ENCODE peak calls at places on chromosomes 6 and 20, in seven cellular contexts. One of them, this sample, is unnamed.
A peak's percentile ranks its signal among the peaks of the same experiment; 100 is the strongest.

GRCh38 chr20:57698867-57699275 is 10.9 kb downstream of the PMEPA1 start:
- DNase-seq in fibroblast of pulmonary artery: peak; percentile 10
- DNase-seq in Calu3: peak; percentile 77
- DNase-seq in upper lobe of right lung: no peak
- DNase-seq in cardiac fibroblast: no peak
- DNase-seq in mucosa of descending colon: no peak
- DNase-seq in GM20000: no peak
- DNase-seq in this sample: peak; percentile 30

GRCh38 chr20:61850457-61850856 is 215.2 kb downstream of the TAF4 start:
- DNase-seq in fibroblast of pulmonary artery: no peak
- DNase-seq in Calu3: no peak
- DNase-seq in upper lobe of right lung: no peak
- DNase-seq in cardiac fibroblast: no peak
- DNase-seq in mucosa of descending colon: no peak
- DNase-seq in GM20000: no peak
- DNase-seq in this sample: no peak

GRCh38 chr6:24524801-24525200 is 30.0 kb downstream of the ALDH5A1 start:
- DNase-seq in fibroblast of pulmonary artery: peak; percentile 64
- DNase-seq in Calu3: peak; percentile 60
- DNase-seq in upper lobe of right lung: no peak
- DNase-seq in cardiac fibroblast: peak; percentile 67
- DNase-seq in mucosa of descending colon: peak; percentile 21
- DNase-seq in GM20000: peak; percentile 45
- DNase-seq in this sample: peak; percentile 35

GRCh38 chr20:20452254-20452676 is 84.4 kb downstream of the INSM1 start:
- DNase-seq in fibroblast of pulmonary artery: peak; percentile 59
- DNase-seq in Calu3: no peak
- DNase-seq in upper lobe of right lung: peak; percentile 71
- DNase-seq in cardiac fibroblast: peak; percentile 42
- DNase-seq in mucosa of descending colon: peak; percentile 32
- DNase-seq in GM20000: peak; percentile 58
- DNase-seq in this sample: peak; percentile 77

GRCh38 chr6:73369563-73369962 is at the start of gene OOEP:
- DNase-seq in fibroblast of pulmonary artery: no peak
- DNase-seq in Calu3: no peak
- DNase-seq in upper lobe of right lung: no peak
- DNase-seq in cardiac fibroblast: no peak
- DNase-seq in mucosa of descending colon: no peak
- DNase-seq in GM20000: no peak
- DNase-seq in this sample: no peak

GRCh38 chr20:48627737-48628128 is 200.1 kb downstream of the PREX1 start:
- DNase-seq in fibroblast of pulmonary artery: no peak
- DNase-seq in Calu3: no peak
- DNase-seq in upper lobe of right lung: no peak
- DNase-seq in cardiac fibroblast: no peak
- DNase-seq in mucosa of descending colon: no peak
- DNase-seq in GM20000: no peak
- DNase-seq in this sample: no peak

GRCh38 chr6:5728726-5729434 is 277.8 kb downstream of the NRN1 start:
- DNase-seq in fibroblast of pulmonary artery: peak; percentile 41
- DNase-seq in Calu3: no peak
- DNase-seq in upper lobe of right lung: peak; percentile 66
- DNase-seq in cardiac fibroblast: peak; percentile 27
- DNase-seq in mucosa of descending colon: no peak
- DNase-seq in GM20000: no peak
- DNase-seq in this sample: no peak

GRCh38 chr6:97757575-97757974 is 474.6 kb upstream of the MMS22L start:
- DNase-seq in fibroblast of pulmonary artery: no peak
- DNase-seq in Calu3: no peak
- DNase-seq in upper lobe of right lung: no peak
- DNase-seq in cardiac fibroblast: no peak
- DNase-seq in mucosa of descending colon: no peak
- DNase-seq in GM20000: no peak
- DNase-seq in this sample: no peak

GRCh38 chr6:72811971-72812421 is 190.1 kb downstream of the KCNQ5 start:
- DNase-seq in fibroblast of pulmonary artery: peak; percentile 33
- DNase-seq in Calu3: no peak
- DNase-seq in upper lobe of right lung: no peak
- DNase-seq in cardiac fibroblast: peak; percentile 23
- DNase-seq in mucosa of descending colon: no peak
- DNase-seq in GM20000: no peak
- DNase-seq in this sample: no peak

GRCh38 chr6:122736166-122736565 is 43.4 kb upstream of the FABP7 start:
- DNase-seq in fibroblast of pulmonary artery: no peak
- DNase-seq in Calu3: no peak
- DNase-seq in upper lobe of right lung: no peak
- DNase-seq in cardiac fibroblast: no peak
- DNase-seq in mucosa of descending colon: no peak
- DNase-seq in GM20000: no peak
- DNase-seq in this sample: no peak

GRCh38 chr6:40789143-40789764 is 202.1 kb upstream of the LRFN2 start:
- DNase-seq in fibroblast of pulmonary artery: no peak
- DNase-seq in Calu3: no peak
- DNase-seq in upper lobe of right lung: no peak
- DNase-seq in cardiac fibroblast: no peak
- DNase-seq in mucosa of descending colon: no peak
- DNase-seq in GM20000: peak; percentile 40
- DNase-seq in this sample: peak; percentile 66

GRCh38 chr6:38612386-38612965 is 27.3 kb downstream of the BTBD9 start:
- DNase-seq in fibroblast of pulmonary artery: peak; percentile 80
- DNase-seq in Calu3: no peak
- DNase-seq in upper lobe of right lung: no peak
- DNase-seq in cardiac fibroblast: peak; percentile 70
- DNase-seq in mucosa of descending colon: no peak
- DNase-seq in GM20000: no peak
- DNase-seq in this sample: no peak

GRCh38 chr6:8441452-8441851 is 6.1 kb upstream of the SLC35B3 start:
- DNase-seq in fibroblast of pulmonary artery: no peak
- DNase-seq in Calu3: no peak
- DNase-seq in upper lobe of right lung: no peak
- DNase-seq in cardiac fibroblast: no peak
- DNase-seq in mucosa of descending colon: no peak
- DNase-seq in GM20000: no peak
- DNase-seq in this sample: no peak

GRCh38 chr6:168111911-168112310 is 32.9 kb upstream of the FRMD1 start:
- DNase-seq in fibroblast of pulmonary artery: no peak
- DNase-seq in Calu3: no peak
- DNase-seq in upper lobe of right lung: peak; percentile 30
- DNase-seq in cardiac fibroblast: no peak
- DNase-seq in mucosa of descending colon: no peak
- DNase-seq in GM20000: no peak
- DNase-seq in this sample: no peak

GRCh38 chr6:168105813-168106660 is 27.0 kb upstream of the FRMD1 start:
- DNase-seq in fibroblast of pulmonary artery: no peak
- DNase-seq in Calu3: no peak
- DNase-seq in upper lobe of right lung: peak; percentile 47
- DNase-seq in cardiac fibroblast: no peak
- DNase-seq in mucosa of descending colon: no peak
- DNase-seq in GM20000: no peak
- DNase-seq in this sample: no peak

GRCh38 chr6:168110437-168110836 is 31.4 kb upstream of the FRMD1 start:
- DNase-seq in fibroblast of pulmonary artery: no peak
- DNase-seq in Calu3: no peak
- DNase-seq in upper lobe of right lung: no peak
- DNase-seq in cardiac fibroblast: no peak
- DNase-seq in mucosa of descending colon: no peak
- DNase-seq in GM20000: no peak
- DNase-seq in this sample: no peak

GRCh38 chr6:168107191-168107940 is 28.4 kb upstream of the FRMD1 start:
- DNase-seq in fibroblast of pulmonary artery: peak; percentile 19
- DNase-seq in Calu3: no peak
- DNase-seq in upper lobe of right lung: peak; percentile 45
- DNase-seq in cardiac fibroblast: peak; percentile 11
- DNase-seq in mucosa of descending colon: no peak
- DNase-seq in GM20000: no peak
- DNase-seq in this sample: no peak

DNA sequence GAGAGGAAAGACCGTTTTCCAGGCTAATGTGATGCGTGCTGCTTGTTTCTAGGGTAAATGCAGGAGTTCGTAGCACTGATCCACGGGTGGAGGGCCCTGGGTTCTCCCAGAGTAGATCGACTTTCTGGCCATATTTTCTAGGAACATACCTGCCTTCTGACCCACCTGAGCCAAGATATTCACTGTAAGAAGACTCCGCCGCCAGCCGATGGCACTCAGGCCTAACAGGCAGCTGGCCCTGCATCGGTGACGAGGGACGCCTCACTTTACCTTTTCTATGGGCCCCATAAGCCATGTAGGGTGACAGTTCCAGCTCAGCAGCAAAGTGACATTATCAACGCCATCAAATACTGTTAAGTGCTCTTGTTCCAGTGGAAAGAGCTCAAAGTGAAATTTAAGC is 30.2 kb upstream of the FRMD1 start:
- DNase-seq in fibroblast of pulmonary artery: no peak
- DNase-seq in Calu3: no peak
- DNase-seq in upper lobe of right lung: peak; percentile 38
- DNase-seq in cardiac fibroblast: no peak
- DNase-seq in mucosa of descending colon: no peak
- DNase-seq in GM20000: no peak
- DNase-seq in this sample: no peak
- TF ChIP-seq CTCF in fibroblast of pulmonary artery: no peak
- TF ChIP-seq CTCF in Calu3: no peak
- TF ChIP-seq CTCF in upper lobe of right lung: no peak
- TF ChIP-seq CTCF in cardiac fibroblast: no peak
- TF ChIP-seq CTCF in mucosa of descending colon: no peak
- TF ChIP-seq CTCF in GM20000: no peak
- TF ChIP-seq CTCF in this sample: no peak

GRCh38 chr6:169755162-169755561 is 3.7 kb downstream of the ERMARD start:
- DNase-seq in fibroblast of pulmonary artery: no peak
- DNase-seq in Calu3: no peak
- DNase-seq in upper lobe of right lung: no peak
- DNase-seq in cardiac fibroblast: no peak
- DNase-seq in mucosa of descending colon: no peak
- DNase-seq in GM20000: no peak
- DNase-seq in this sample: no peak

GRCh38 chr6:169752074-169752623 is 727 bp downstream of the ERMARD start:
- DNase-seq in fibroblast of pulmonary artery: no peak
- DNase-seq in Calu3: no peak
- DNase-seq in upper lobe of right lung: no peak
- DNase-seq in cardiac fibroblast: peak; percentile 5
- DNase-seq in mucosa of descending colon: peak; percentile 14
- DNase-seq in GM20000: no peak
- DNase-seq in this sample: peak; percentile 27

GRCh38 chr6:169746556-169746955 is 4.8 kb downstream of the DYNLT2 start:
- DNase-seq in fibroblast of pulmonary artery: no peak
- DNase-seq in Calu3: no peak
- DNase-seq in upper lobe of right lung: no peak
- DNase-seq in cardiac fibroblast: no peak
- DNase-seq in mucosa of descending colon: no peak
- DNase-seq in GM20000: no peak
- DNase-seq in this sample: no peak

DNA sequence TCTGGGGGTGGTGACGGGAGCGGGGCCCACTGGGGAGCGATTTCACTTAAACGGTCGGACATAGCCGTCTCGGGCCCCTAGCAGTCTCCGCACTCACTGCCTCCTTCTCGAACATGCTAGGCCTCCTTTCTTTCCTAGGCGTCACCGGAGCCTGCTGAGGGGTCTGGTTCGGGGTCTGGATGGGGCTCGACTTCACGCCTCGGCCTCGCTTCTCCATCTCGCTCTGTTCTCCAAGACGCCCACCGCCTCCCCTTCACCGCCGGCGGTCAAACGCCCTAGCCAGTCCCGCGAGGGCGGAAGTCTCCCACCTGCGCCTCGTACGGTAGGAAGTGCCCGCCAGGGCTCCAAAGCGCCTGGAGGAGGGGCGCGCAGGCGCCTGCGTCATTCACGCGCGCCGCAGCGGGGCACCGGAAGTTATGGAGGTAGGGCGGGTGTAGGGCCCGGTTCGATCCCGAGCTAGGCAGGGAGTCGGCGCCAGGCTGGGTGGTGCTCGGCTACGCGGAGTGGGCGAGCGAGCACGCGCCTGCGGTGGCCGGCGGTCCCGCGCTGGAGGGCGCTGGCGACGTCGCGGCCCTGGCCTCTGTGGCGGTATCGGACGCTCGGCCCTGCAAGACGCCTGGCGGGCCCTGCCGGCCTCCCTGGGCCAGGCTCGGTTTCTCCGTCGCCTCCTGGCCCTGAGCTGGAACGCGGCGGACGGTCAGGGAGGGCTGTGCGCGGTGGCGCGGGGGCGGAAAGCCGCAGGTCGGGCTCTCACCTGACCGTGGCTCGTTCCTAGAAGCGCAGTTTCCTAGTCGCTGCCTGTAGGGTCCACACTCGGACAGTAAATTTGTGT is at the start of the genes DYNLT2 and ERMARD:
- DNase-seq in fibroblast of pulmonary artery: peak; percentile 95
- DNase-seq in Calu3: peak; percentile 96
- DNase-seq in upper lobe of right lung: peak; percentile 98
- DNase-seq in cardiac fibroblast: peak; percentile 95
- DNase-seq in mucosa of descending colon: peak; percentile 96
- DNase-seq in GM20000: peak; percentile 94
- DNase-seq in this sample: peak; percentile 94
- TF ChIP-seq CTCF in fibroblast of pulmonary artery: no peak
- TF ChIP-seq CTCF in Calu3: no peak
- TF ChIP-seq CTCF in upper lobe of right lung: no peak
- TF ChIP-seq CTCF in cardiac fibroblast: peak; percentile 29
- TF ChIP-seq CTCF in mucosa of descending colon: no peak
- TF ChIP-seq CTCF in GM20000: no peak
- TF ChIP-seq CTCF in this sample: no peak

DNA sequence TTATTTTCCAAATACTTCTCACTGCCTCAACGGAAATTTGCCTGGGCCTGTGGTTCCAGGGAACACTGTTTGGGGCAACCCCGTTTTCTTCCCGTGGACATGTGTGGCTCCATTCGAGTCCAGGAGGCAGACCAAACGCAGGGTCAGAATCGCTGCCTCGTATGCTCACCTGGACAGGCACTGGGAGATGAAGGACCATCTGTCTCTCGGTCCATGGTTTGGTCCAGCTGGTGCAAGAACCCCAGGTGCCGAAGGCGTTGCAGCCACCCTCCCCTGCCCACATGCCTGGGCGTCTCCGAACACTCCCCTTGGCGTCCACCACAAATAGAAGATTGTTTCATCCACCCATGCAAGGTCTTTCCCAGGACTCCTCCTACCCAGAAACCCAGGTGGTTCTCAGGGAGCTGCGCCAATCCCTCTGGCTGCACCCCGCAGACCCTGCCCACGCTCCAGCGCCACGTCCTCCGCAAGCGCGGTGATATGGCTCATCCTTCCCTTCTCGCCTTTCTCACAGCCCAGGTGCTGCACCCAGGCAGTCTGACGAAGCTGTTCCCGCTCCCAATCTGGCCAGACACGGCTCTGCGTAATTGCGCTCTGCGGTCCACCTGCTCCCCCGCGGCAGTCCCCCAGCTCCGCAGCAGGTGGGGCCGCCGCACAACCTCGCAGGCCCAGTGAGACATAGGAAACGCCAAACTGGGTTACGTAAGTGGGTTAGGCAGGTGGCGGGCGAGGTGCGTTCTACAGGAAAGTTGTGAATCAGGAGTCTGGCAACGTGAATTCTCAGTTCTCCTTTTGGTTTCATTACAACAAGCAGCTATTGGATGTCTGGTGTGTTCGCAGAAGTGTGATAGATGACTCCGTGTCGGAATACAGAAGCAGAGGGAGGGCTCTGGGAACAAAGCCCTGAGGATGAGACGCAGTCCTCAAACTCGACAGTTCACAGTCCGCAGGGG is 146.2 kb upstream of the ECI2 start:
- DNase-seq in fibroblast of pulmonary artery: peak; percentile 31
- DNase-seq in Calu3: peak; percentile 55
- DNase-seq in upper lobe of right lung: peak; percentile 76
- DNase-seq in cardiac fibroblast: peak; percentile 15
- DNase-seq in mucosa of descending colon: peak; percentile 65
- DNase-seq in GM20000: peak; percentile 60
- DNase-seq in this sample: peak; percentile 54
- TF ChIP-seq CTCF in fibroblast of pulmonary artery: peak; percentile 4
- TF ChIP-seq CTCF in Calu3: no peak
- TF ChIP-seq CTCF in upper lobe of right lung: peak; percentile 46
- TF ChIP-seq CTCF in cardiac fibroblast: no peak
- TF ChIP-seq CTCF in mucosa of descending colon: peak; percentile 15
- TF ChIP-seq CTCF in GM20000: peak; percentile 22
- TF ChIP-seq CTCF in this sample: no peak

GRCh38 chr20:9071976-9072726 is 3.3 kb downstream of the PLCB4 start:
- DNase-seq in fibroblast of pulmonary artery: no peak
- DNase-seq in Calu3: no peak
- DNase-seq in upper lobe of right lung: no peak
- DNase-seq in cardiac fibroblast: no peak
- DNase-seq in mucosa of descending colon: no peak
- DNase-seq in GM20000: no peak
- DNase-seq in this sample: no peak
- TF ChIP-seq CTCF in fibroblast of pulmonary artery: no peak
- TF ChIP-seq CTCF in Calu3: no peak
- TF ChIP-seq CTCF in upper lobe of right lung: no peak
- TF ChIP-seq CTCF in cardiac fibroblast: no peak
- TF ChIP-seq CTCF in mucosa of descending colon: no peak
- TF ChIP-seq CTCF in GM20000: no peak
- TF ChIP-seq CTCF in this sample: no peak